ENCODE peak calls at places on chromosomes 13 and 19, in five cellular contexts. L, S, A, Y and C are unnamed samples.

GRCh38 chr19:2469102-2469914 is 6.6 kb upstream of the GADD45B start:
- DNase-seq in L (no peak), S (no peak), A (no peak), Y (no peak), C (no peak)

GRCh38 chr19:8638078-8638619 is 7.7 kb downstream of the NFILZ start:
- DNase-seq in L (peak), S (peak), A (peak), Y (no peak), C (no peak)

GRCh38 chr13:36806102-36806501 is 12.9 kb upstream of the RFXAP start:
- DNase-seq in L (no peak), S (no peak), A (no peak), Y (no peak), C (no peak)

GRCh38 chr13:34035676-34036325 is 217.9 kb downstream of the RFC3 start:
- DNase-seq in L (no peak), S (no peak), A (no peak), Y (no peak), C (no peak)

GRCh38 chr19:42471554-42472249 is 29.0 kb upstream of the CXCL17 start:
- DNase-seq in L (no peak), S (peak), A (no peak), Y (no peak), C (no peak)

GRCh38 chr19:31715249-31715944 is 366.2 kb upstream of the TSHZ3 start:
- DNase-seq in L (no peak), S (no peak), A (no peak), Y (no peak), C (no peak)

GRCh38 chr19:16970821-16971220 is 55.8 kb downstream of the CPAMD8 start:
- DNase-seq in L (no peak), S (no peak), A (peak), Y (no peak), C (no peak)

GRCh38 chr19:36638862-36639510 is 27.7 kb downstream of the ZNF461 start:
- DNase-seq in L (no peak), S (no peak), A (no peak), Y (no peak), C (no peak)

GRCh38 chr13:35882722-35883497 is 248.3 kb downstream of the DCLK1 start:
- DNase-seq in L (no peak), S (no peak), A (no peak), Y (no peak), C (no peak)

GRCh38 chr13:97310809-97311436 is 88.8 kb downstream of the MBNL2 start:
- DNase-seq in L (no peak), S (no peak), A (no peak), Y (no peak), C (no peak)

GRCh38 chr19:11984986-11985385 is 20.1 kb downstream of the ZNF763 start:
- DNase-seq in L (no peak), S (no peak), A (no peak), Y (no peak), C (no peak)

GRCh38 chr19:37855098-37855497 is 51.3 kb downstream of the WDR87 start:
- DNase-seq in L (peak), S (peak), A (peak), Y (no peak), C (peak)

GRCh38 chr19:42175952-42176648 is 41.4 kb downstream of the DEDD2 start:
- DNase-seq in L (no peak), S (no peak), A (peak), Y (no peak), C (no peak)

GRCh38 chr19:33177417-33177976 is 16.6 kb upstream of the LRP3 start:
- DNase-seq in L (no peak), S (no peak), A (no peak), Y (no peak), C (no peak)

GRCh38 chr19:33174186-33174585 is 19.9 kb upstream of the LRP3 start:
- DNase-seq in L (no peak), S (no peak), A (no peak), Y (no peak), C (no peak)

GRCh38 chr19:33175156-33175782 is 18.9 kb upstream of the LRP3 start:
- DNase-seq in L (no peak), S (no peak), A (no peak), Y (no peak), C (no peak)

GRCh38 chr19:33175886-33176669 is 18.1 kb upstream of the LRP3 start:
- DNase-seq in L (peak), S (no peak), A (no peak), Y (no peak), C (no peak)

DNA sequence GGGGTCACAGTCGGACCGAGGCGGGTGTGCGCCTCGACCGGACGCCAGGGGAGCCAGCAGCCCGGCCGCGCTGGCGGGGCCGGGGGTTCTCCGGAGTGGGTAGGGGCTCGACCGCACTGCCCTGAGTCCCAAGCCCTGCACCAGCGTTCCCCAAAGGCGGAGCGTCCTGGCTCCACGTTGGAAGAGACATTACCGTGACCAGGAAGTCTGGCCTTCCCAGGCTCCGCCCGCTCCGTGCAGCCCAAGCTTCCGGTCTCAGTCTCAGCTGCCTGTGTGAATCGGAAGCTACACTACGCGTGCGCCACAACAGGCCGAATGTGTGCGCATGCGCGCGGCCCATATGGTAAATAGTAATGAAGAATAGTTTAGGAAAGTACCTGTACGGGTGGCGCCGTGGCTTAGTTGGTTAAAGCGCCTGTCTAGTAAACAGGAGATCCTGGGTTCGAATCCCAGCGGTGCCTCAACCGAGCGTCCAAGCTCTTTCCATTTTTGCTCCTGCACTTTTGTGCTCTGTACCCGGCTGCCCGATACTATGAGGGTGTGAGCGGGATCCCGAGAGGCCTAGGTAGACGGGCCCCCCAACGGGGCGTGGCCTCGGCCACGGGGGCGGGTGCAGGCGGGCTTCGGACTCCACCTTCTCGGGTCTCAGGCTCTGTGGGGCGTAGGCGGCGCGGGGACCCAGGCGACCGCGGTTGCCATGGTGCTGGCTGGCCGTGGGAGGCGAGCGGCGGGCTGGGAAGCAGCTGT is 17.3 kb upstream of the LRP3 start:
- DNase-seq in L (peak), S (peak), A (peak), Y (no peak), C (peak)
- TF ChIP-seq POLR2A in L (no peak), S (peak), A (peak), Y (peak), C (peak)

GRCh38 chr19:1252221-1252817 is 3.9 kb downstream of the MIDN start:
- DNase-seq in L (peak), S (peak), A (peak), Y (no peak), C (no peak)
- TF ChIP-seq POLR2A in L (no peak), S (peak), A (no peak), Y (no peak), C (no peak)

DNA sequence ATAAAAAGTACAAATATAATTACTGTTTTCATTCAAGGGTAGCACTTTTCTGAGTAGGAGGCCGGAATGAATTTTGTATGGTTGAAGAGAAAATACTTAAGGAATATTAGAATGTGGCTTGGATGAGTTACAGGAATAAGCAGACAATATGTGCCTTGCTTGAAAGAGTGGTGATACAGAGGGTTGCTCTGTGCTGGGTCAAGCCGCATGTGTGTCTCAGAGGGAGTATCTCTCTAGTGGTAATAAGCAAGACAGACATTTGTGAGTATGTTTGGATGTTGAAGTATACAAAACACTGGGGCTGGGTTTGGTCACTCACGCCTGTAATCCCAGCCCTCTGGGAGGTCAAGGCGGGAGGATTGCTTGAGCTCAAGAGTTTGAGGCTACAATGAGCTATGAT is 103.9 kb downstream of the LMO7 start:
- DNase-seq in L (no peak), S (no peak), A (no peak), Y (no peak), C (no peak)
- TF ChIP-seq POLR2A in L (no peak), S (no peak), A (no peak), Y (no peak), C (no peak)

DNA sequence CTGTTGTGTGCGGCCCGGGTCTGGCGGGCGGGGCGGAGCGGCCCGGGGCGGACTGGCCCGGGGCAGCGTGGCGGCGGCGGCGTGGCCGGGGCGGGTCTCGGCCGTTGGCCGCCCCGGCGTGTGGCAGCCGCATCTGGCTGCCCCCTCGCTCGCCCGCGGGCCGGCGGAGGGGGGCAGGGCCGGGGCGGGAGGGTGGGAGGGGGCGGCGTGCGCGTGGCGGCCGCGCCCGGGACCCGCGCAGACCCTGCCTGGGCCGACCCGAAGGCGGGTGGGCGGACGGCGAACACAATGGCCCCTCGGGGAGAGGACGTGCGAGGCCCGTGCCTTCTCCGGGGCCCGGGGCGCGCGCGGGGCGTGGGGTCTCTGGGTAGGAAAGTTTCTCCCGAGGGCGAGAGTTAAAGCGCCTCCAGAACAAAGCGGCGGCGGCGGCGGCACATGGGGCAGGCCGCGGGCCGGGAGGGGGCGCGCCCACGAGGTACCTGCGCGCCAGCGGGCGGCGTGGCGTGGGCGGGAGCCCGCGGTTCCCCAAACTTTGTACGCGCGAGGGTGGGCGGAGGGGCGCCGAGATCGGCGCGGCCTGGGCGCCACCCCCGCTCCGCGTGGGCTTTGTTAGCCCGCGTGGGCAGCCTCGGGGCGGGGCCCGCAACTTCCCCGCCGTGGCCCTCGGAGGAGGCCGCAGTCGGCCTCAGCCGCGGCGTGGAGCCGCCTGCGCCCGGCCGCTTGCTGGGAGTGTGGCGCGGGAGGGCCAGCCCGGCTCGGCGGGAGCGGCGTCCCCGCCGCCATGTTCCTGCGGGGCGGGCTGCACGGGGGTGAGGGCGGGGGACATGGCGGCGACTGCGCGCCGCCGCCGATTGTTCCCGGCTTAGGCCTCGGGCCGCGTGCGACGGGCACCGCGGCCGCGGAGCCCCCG is 764 bp downstream of the MIR17HG start:
- DNase-seq in L (peak), S (peak), A (peak), Y (no peak), C (peak)
- TF ChIP-seq POLR2A in L (no peak), S (peak), A (no peak), Y (peak), C (no peak)

DNA sequence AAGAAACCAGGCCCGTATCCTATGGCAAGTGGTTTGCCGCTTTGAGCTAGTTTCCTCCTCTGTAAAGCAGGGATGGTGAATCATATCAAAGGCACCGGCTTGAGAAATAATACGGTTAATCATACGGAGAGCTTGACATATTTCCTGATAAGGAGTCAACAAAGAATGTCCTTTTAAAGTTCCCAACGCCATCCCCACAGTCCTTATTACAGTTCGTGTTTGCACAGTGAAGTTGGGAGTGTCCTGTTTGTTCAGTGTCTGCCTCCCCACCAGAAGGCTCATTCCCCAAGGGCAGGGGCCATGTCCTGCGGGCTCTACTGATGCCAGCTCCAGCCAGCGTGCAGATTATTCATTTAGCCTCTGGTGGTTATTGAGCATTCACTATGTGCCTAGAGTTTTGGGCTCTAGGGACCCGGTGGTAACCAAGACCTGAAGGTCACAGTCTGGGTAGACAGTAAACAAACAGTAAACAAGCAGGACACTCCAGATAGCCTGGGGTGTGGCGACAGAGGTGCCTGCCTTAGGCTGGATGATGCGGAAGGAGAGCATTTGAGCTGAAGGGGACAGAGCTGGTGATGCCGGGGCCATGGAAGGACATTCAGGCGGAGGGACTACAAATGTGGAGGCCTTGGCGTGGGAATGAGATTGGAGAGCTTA is 6.3 kb downstream of the GRAMD1A start:
- DNase-seq in L (no peak), S (peak), A (no peak), Y (no peak), C (no peak)
- TF ChIP-seq POLR2A in L (no peak), S (no peak), A (peak), Y (no peak), C (no peak)

DNA sequence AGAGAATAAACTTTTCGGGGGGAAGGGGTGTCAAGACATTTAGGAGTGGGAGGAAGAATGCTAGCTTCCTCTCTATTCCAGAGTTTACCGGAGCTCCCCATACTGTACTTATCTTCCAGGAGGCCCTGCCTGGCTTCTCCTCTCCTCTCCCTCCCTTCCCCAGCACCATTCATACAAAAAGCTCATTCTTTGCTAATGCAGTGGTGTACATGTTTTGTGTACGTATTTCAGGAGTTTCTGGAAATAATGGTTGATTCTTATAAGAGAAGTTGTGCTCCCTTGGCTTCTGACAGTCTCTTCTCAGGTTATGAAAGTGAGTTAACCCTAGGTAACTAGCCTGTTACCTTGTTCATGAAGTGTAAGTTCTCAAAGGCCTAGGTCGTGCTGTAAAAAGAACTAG is 7.1 kb downstream of the SAMD4B start:
- DNase-seq in L (no peak), S (no peak), A (no peak), Y (no peak), C (no peak)
- TF ChIP-seq POLR2A in L (no peak), S (no peak), A (no peak), Y (no peak), C (no peak)

DNA sequence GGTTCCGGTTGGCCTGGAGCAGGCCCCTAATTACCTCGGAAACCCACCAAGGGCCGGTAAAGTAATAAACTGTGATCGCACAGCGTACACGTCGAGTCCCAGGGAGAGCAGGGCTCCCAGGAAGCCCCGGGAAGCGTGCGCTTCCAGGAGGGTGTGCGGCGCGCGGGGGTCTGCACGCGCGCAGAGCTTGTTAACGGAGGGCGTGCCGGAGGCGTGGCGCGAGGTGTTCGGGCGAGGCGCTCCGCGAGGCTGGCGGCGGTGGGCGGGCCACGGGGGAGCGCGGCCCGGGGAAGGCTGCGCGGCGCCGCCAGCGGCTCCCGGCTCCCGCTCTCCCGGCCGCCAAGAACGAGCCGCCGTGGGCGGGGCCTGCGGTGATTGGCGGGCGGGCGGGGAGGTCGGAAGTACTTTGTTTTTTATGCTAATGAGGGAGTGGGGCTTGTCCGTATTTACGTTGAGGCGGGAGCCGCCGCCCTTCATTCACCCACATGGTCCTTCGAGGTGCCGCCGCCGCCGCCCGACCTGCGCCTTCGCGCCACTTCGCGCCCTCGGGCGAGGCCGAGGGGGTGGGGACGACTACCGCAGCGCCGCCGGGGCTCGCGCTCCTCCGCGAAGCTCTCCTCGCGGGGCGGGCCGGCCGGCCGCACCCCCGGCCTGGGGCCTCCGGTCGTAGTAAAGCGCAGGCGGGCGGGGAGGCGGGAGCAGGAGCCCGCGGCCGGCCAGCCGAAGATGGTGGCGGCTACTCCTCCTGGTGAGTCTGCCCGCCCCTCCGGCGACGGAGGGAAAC is at the start of gene MIR17HG:
- DNase-seq in L (peak), S (peak), A (peak), Y (no peak), C (peak)
- TF ChIP-seq POLR2A in L (no peak), S (peak), A (peak), Y (peak), C (peak)